ENCODE peak calls at places on chromosomes 5 and 9, in eight cellular contexts. D is HCT116; T is GM23248; X is neural progenitor cell; U is CD8-positive, alpha-beta T cell; H is CD8-positive, alpha-beta memory T cell; W is cardiac muscle cell; Y is left lung. L is an unnamed sample.

GRCh38 chr5:88786217-88786560 is 96.8 kb downstream of the MEF2C start:
- DNase-seq in D (no peak), T (peak; percentile 84), X (no peak), U (no peak), H (no peak), W (no peak), Y (no peak), L (no peak)

GRCh38 chr5:66987540-66987939 is 209.1 kb downstream of the CD180 start:
- DNase-seq in D (no peak), T (no peak), X (no peak), U (no peak), H (no peak), W (no peak), Y (no peak), L (no peak)

GRCh38 chr5:85500869-85501268 is 1116.2 kb upstream of the EDIL3 start:
- DNase-seq in D (no peak), T (no peak), X (peak; percentile 16), U (no peak), H (no peak), W (no peak), Y (no peak), L (no peak)

GRCh38 chr5:61450170-61450815 is 118.2 kb downstream of the ZSWIM6 start:
- DNase-seq in D (peak; percentile 73), T (peak; percentile 91), X (no peak), U (no peak), H (no peak), W (no peak), Y (no peak), L (peak; percentile 45)

GRCh38 chr9:114779352-114779845 is 26.4 kb downstream of the TNFSF15 start:
- DNase-seq in D (peak; percentile 22), T (peak; percentile 50), X (no peak), U (no peak), H (no peak), W (no peak), Y (peak; percentile 88), L (peak; percentile 99)

GRCh38 chr9:38085308-38085707 is 16.3 kb upstream of the SHB start:
- DNase-seq in D (no peak), T (no peak), X (no peak), U (no peak), H (no peak), W (no peak), Y (no peak), L (no peak)

GRCh38 chr9:4235951-4236804 is 63.7 kb downstream of the GLIS3 start:
- DNase-seq in D (peak; percentile 40), T (peak; percentile 59), X (no peak), U (no peak), H (no peak), W (no peak), Y (no peak), L (no peak)

GRCh38 chr9:120867676-120868338 is 9.2 kb downstream of the PHF19 start:
- DNase-seq in D (no peak), T (no peak), X (no peak), U (peak; percentile 42), H (no peak), W (no peak), Y (no peak), L (no peak)

GRCh38 chr9:104750185-104750762 is 2.8 kb downstream of the NIPSNAP3A start:
- DNase-seq in D (no peak), T (no peak), X (no peak), U (no peak), H (no peak), W (no peak), Y (no peak), L (no peak)

GRCh38 chr5:56429110-56429561 is 196.0 kb upstream of the ANKRD55 start:
- DNase-seq in D (no peak), T (no peak), X (no peak), U (no peak), H (no peak), W (no peak), Y (no peak), L (no peak)

DNA sequence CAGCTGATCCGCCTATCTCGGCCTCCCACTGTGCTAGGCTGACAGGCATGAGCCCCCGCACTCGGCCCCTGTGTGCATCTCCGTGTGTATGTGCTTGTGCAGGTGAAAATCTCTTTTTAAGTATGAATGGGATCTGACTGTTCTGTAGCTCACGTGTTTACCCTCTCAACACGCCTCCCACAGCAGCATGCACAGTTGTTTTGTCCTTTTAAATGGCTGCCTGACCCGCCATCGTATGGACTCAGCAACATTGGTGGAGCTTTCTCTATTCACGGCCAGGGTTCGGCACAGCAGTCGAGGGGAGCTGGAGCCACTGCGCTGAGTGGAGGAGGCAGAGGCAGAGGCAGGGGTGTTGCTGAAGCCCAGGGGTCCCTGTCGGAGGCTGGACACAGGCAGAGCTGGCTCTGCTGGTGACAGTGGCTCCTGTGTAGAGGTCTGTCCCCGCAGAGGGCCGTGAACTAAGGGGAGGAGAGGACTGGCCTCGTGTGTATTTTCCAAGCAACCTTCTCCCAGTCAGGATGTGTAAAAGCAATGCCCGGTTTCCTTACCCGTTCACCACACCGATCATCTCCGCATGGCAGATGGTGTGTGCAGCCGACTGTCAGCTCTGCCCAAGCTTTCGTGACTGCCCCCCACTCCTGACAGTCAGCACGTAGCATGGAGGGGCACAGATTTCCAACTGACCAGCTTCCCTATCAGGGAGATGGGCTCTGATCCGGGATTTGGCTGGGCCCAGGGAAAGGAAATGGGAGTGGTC is 37.3 kb downstream of the MRPL36 start:
- DNase-seq in D (no peak), T (no peak), X (no peak), U (no peak), H (no peak), W (no peak), Y (peak; percentile 39), L (no peak)
- H3K36me3 ChIP-seq in D (no peaks in the 10 kb centered on the region), T (no peaks in the 10 kb centered on the region), X (no peaks in the 10 kb centered on the region), U (no peaks in the 10 kb centered on the region), H (no peaks in the 10 kb centered on the region), W (no peaks in the 10 kb centered on the region), Y (no peaks in the 10 kb centered on the region), L (no peaks in the 10 kb centered on the region)

GRCh38 chr5:73640861-73641320 is 14.9 kb downstream of the ARHGEF28 start:
- DNase-seq in D (no peak), T (peak; percentile 31), X (no peak), U (no peak), H (no peak), W (no peak), Y (no peak), L (no peak)

GRCh38 chr5:73641811-73642210 is 15.8 kb downstream of the ARHGEF28 start:
- DNase-seq in D (no peak), T (no peak), X (peak; percentile 25), U (no peak), H (no peak), W (peak; percentile 14), Y (no peak), L (no peak)

GRCh38 chr5:73636408-73636807 is 10.4 kb downstream of the ARHGEF28 start:
- DNase-seq in D (no peak), T (no peak), X (no peak), U (no peak), H (no peak), W (no peak), Y (no peak), L (no peak)

GRCh38 chr5:73638344-73639095 is 12.5 kb downstream of the ARHGEF28 start:
- DNase-seq in D (no peak), T (peak; percentile 60), X (no peak), U (no peak), H (no peak), W (no peak), Y (no peak), L (no peak)

DNA sequence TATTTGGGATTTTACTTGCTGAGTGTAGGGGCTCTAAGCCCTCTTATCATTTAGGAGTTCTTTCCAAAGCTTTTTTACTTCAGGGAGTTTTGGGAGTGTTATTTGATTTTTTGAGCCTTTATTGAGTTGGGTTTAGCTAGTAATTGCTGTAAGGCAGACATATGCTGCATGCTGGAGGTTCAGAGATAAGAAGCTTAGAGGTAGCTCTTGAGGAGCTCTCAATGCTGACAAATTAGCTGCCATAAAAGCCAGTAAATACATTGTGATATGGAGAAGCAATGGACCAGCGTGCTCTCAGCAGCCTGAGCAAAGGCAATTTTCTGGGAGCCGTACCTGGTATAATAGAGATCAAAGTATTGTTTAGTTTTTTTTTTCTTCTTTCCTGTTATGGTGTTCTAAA is 11.6 kb downstream of the ARHGEF28 start:
- DNase-seq in D (no peak), T (no peak), X (no peak), U (no peak), H (no peak), W (peak; percentile 52), Y (no peak), L (peak; percentile 43)
- H3K4me1 ChIP-seq in D (peaks cover 6% of the 10 kb centered on the region), T (peaks cover 38% of the 10 kb centered on the region), X (peaks cover 33% of the 10 kb centered on the region), U (no peaks in the 10 kb centered on the region), H (no peaks in the 10 kb centered on the region), W (no peaks in the 10 kb centered on the region), Y (no peaks in the 10 kb centered on the region), L (no peaks in the 10 kb centered on the region)

DNA sequence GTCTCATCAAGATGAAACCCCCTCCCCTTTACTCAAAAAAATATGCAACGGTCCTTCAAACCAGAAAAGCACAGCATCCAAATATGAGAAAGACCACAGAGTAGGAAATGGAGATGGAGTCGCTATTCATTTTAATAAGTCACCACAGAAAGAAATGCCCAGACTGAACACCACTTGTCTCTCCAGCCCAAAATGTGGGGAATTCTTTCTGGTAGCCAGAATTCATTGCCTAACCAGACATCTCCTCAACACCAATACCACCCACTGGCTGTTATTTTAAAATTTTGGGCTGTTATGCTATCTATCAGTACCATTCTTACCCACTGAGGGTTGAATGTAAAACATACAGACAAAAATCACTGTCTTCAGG is 100.1 kb downstream of the SUSD1 start:
- DNase-seq in D (no peak), T (no peak), X (no peak), U (no peak), H (no peak), W (no peak), Y (no peak), L (no peak)
- H3K27ac ChIP-seq in D (no peak overlapping the region), T (peak overlapping the region; percentile 97), X (no peak overlapping the region), U (no peak overlapping the region), H (no peak overlapping the region), W (no peak overlapping the region), Y (peak overlapping the region; percentile 76), L (peak overlapping the region; percentile 60)

GRCh38 chr9:79655571-79655970 is 83.8 kb downstream of the TLE4 start:
- DNase-seq in D (no peak), T (no peak), X (no peak), U (no peak), H (no peak), W (no peak), Y (no peak), L (no peak)

GRCh38 chr9:79652598-79652997 is 80.8 kb downstream of the TLE4 start:
- DNase-seq in D (no peak), T (peak; percentile 24), X (no peak), U (no peak), H (no peak), W (no peak), Y (no peak), L (no peak)

GRCh38 chr9:79651251-79651795 is 79.6 kb downstream of the TLE4 start:
- DNase-seq in D (no peak), T (no peak), X (peak; percentile 58), U (no peak), H (no peak), W (no peak), Y (peak; percentile 79), L (no peak)

GRCh38 chr9:79656127-79656526 is 84.4 kb downstream of the TLE4 start:
- DNase-seq in D (no peak), T (no peak), X (no peak), U (no peak), H (no peak), W (no peak), Y (no peak), L (no peak)

DNA sequence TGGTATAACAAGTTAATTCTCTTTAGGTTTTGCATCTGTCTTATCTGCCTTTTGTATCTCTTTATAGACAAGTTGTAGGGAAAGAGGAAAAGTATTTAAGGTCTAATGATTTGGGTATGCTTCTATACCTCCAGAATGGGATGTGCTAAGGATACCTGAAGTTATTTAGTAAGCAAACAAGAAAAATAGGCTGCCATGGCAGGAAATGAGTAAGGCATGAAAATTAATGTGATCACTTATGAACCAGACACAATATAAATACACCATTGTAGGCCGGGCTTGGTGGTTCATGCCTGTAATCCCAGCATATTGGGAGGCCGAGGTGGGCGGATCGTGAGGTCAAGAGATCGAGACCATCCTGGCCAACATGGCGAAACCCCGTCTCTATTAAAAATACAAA is 82.8 kb downstream of the TLE4 start:
- DNase-seq in D (no peak), T (no peak), X (no peak), U (no peak), H (no peak), W (no peak), Y (no peak), L (no peak)
- H3K36me3 ChIP-seq in D (no peaks in the 10 kb centered on the region), T (peaks cover 10% of the 10 kb centered on the region), X (peaks cover 27% of the 10 kb centered on the region), U (no peaks in the 10 kb centered on the region), H (peaks cover 3% of the 10 kb centered on the region), W (no peaks in the 10 kb centered on the region), Y (no peaks in the 10 kb centered on the region), L (peaks cover 5% of the 10 kb centered on the region)

L was measured in small intestine.